ENCODE peak calls at places on chromosomes 12 and 14, in six cellular contexts. G, P, A, U, B and V are unnamed samples.
A peak's percentile ranks its signal among the peaks of the same experiment; 100 is the strongest.

GRCh38 chr12:66851134-66851533 is 172.3 kb upstream of the GRIP1 start:
- DNase-seq in U (peak; percentile 56), G (no peak), A (no peak), B (no peak), P (no peak), V (no peak)

GRCh38 chr14:64218344-64219240 is 75.6 kb downstream of the ESR2 start:
- DNase-seq in U (no peak), A (no peak), G (no peak), B (no peak), P (no peak), V (peak; percentile 32)

GRCh38 chr12:68453876-68454275 is 121.7 kb upstream of the MDM1 start:
- DNase-seq in B (no peak), G (no peak), A (no peak), P (no peak), U (no peak), V (no peak)

GRCh38 chr14:63045234-63045611 is at the start of gene KCNH5:
- DNase-seq in U (no peak), B (no peak), G (peak; percentile 91), A (peak; percentile 33), P (no peak), V (no peak)

GRCh38 chr14:76502638-76503037 is 126.7 kb downstream of the ESRRB start:
- DNase-seq in A (no peak), G (no peak), U (no peak), B (no peak), P (no peak), V (no peak)

GRCh38 chr12:31491819-31492598 is 98.9 kb downstream of the DENND5B start:
- DNase-seq in G (peak; percentile 39), P (no peak), A (no peak), B (no peak), U (no peak), V (peak; percentile 75)

GRCh38 chr14:103594265-103594664 is 31.5 kb downstream of the COA8 start:
- DNase-seq in B (peak; percentile 26), U (no peak), G (no peak), A (peak; percentile 50), P (no peak), V (no peak)

GRCh38 chr12:116297224-116297834 is 19.8 kb upstream of the MED13L start:
- DNase-seq in A (no peak), G (no peak), U (no peak), B (no peak), P (no peak), V (no peak)

GRCh38 chr14:69260246-69260978 is 454 bp downstream of the GALNT16 start:
- DNase-seq in A (peak; percentile 36), G (peak; percentile 61), U (no peak), P (no peak), B (no peak), V (no peak)

GRCh38 chr14:23930742-23931141 is 22.8 kb upstream of the DHRS4 start:
- DNase-seq in B (no peak), U (no peak), P (no peak), G (no peak), A (peak; percentile 40), V (no peak)

GRCh38 chr14:77376380-77376770 is 519 bp downstream of the TMED8 start:
- DNase-seq in U (peak; percentile 56), A (peak; percentile 28), G (no peak), B (no peak), P (no peak), V (no peak)

GRCh38 chr14:44700184-44700583 is 193.1 kb upstream of the FSCB start:
- DNase-seq in U (no peak), B (no peak), A (no peak), G (peak; percentile 8), P (no peak), V (no peak)

GRCh38 chr12:22066235-22066765 is 20.3 kb downstream of the CMAS start:
- DNase-seq in B (no peak), U (no peak), G (no peak), P (no peak), A (no peak), V (no peak)

GRCh38 chr14:103134405-103134804 is 11.1 kb downstream of the TNFAIP2 start:
- DNase-seq in P (no peak), G (no peak), B (no peak), A (no peak), U (no peak), V (no peak)

GRCh38 chr12:13197526-13198141 is 1.1 kb downstream of the EMP1 start:
- DNase-seq in U (no peak), A (peak; percentile 59), P (no peak), G (no peak), B (peak; percentile 48), V (no peak)
- H3K4me3 ChIP-seq in U (no peak overlapping the region), A (peak overlapping the region; percentile 63), P (peak overlapping the region; percentile 69), G (no peak overlapping the region), B (peak overlapping the region; percentile 65), V (peak overlapping the region; percentile 87)

DNA sequence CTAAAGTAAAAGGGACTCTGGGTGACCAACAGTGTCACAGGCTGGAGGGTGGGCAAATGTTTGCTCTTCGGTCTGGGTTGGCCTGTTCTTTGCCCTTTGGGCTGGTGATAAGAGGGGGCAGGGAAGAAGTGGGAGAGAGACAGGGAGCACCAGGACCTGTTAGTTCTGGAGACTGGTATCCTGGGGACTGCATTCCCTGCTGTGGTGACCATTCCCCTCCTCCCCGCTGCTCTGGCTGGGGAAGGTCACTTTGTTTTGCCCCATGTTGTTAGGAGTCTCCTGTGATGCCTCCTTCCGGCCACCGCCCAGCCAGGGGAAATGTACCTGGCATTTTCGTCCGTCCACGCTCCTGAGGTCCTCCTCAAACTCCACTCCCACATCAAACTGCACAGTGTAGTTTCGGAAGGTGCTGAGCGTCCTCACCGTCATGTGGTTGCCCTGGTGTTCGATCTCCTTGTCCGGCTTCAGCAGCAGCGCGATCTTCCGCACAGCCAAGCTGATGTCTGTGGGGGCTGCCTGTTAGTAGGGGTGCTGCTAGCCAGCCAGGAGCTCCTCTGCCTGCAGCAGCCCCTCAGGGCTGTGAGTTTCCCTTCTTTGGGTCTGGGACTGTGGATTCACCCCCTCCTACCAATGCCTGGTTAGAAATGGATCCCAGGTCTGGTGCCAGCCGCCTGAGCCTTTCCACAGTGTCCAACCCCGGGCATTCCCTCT is 618 bp downstream of the RBP5 start:
- DNase-seq in B (no peak), U (no peak), G (no peak), A (no peak), P (no peak), V (no peak)
- H3K4me3 ChIP-seq in B (peak overlapping the region; percentile 15), U (no peak overlapping the region), G (no peak overlapping the region), A (no peak overlapping the region), P (peak overlapping the region; percentile 2), V (peak overlapping the region; percentile 97)

GRCh38 chr14:37172024-37172869 is at the start of gene SLC25A21:
- DNase-seq in B (peak; percentile 50), A (peak; percentile 80), P (peak; percentile 79), G (peak; percentile 83), U (no peak), V (peak; percentile 31)
- H3K4me3 ChIP-seq in B (peak within 1 kb of the TSS; percentile 77), A (peak within 1 kb of the TSS; percentile 76), P (peak within 1 kb of the TSS; percentile 84), G (peak within 1 kb of the TSS; percentile 73), U (no peak within 1 kb of the TSS), V (peak within 1 kb of the TSS; percentile 91)

DNA sequence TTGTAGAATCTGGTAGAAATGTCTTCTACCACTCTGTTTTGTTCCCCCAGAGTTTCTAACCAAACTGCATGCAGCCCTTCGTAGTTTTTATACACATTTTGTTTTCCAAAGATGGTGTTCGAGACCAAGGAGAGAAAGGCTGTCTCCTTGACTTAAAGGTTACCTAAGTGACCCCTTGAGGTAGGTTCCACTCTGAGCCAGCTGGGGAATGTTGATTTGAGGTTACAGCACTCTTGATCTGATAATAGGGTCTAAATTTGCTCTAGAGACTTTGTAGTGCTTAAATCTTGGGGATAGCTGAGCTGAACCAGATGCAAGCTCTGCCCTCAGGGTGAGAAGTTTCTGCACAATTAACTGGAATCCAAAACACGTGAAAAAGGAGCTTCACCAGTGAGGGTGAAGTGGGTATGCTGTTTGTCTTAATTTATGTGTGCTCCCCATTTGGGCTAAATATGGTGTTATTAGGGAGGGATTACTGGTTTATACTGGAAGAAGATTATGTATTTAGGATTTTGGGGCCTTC is 3.1 kb downstream of the TMBIM6 start:
- DNase-seq in G (no peak), U (no peak), A (no peak), P (no peak), B (no peak), V (no peak)
- H3K4me3 ChIP-seq in G (no peak overlapping the region), U (peak overlapping the region; percentile 89), A (no peak overlapping the region), P (no peak overlapping the region), B (no peak overlapping the region), V (no peak overlapping the region)